ENCODE peak calls at places on chromosome 4, in ten cellular contexts. D, F, S, O, G, E, Q, K, A and J are unnamed samples.

GRCh38 chr4:46667790-46668189 is 241.3 kb downstream of the COX7B2 start:
- DNase-seq in D (no peak), F (no peak), S (no peak), O (no peak), G (no peak), E (no peak), Q (no peak), K (no peak), A (no peak), J (no peak)

GRCh38 chr4:185717018-185717726 is 94.8 kb downstream of the SORBS2 start:
- DNase-seq in D (no peak), F (no peak), S (no peak), O (no peak), G (no peak), E (no peak), Q (no peak), K (no peak), A (no peak), J (no peak)

GRCh38 chr4:187268940-187269339 is 545.3 kb upstream of the FAT1 start:
- DNase-seq in D (no peak), F (no peak), S (no peak), O (no peak), G (no peak), E (no peak), Q (no peak), K (no peak), A (no peak), J (no peak)

GRCh38 chr4:40912455-40913055 is 162.8 kb downstream of the NSUN7 start:
- DNase-seq in D (no peak), F (no peak), S (no peak), O (no peak), G (no peak), E (no peak), Q (no peak), K (no peak), A (no peak), J (no peak)

GRCh38 chr4:3791910-3792542 is 25.8 kb downstream of the ADRA2C start:
- DNase-seq in D (no peak), F (no peak), S (no peak), O (peak; percentile 70), G (peak; percentile 85), E (peak; percentile 43), Q (peak; percentile 3), K (no peak), A (no peak), J (no peak)

GRCh38 chr4:80185787-80186548 is 11.3 kb upstream of the PRDM8 start:
- DNase-seq in D (no peak), F (no peak), S (no peak), O (no peak), G (no peak), E (no peak), Q (no peak), K (no peak), A (no peak), J (no peak)

GRCh38 chr4:139715721-139716391 is 50.2 kb downstream of the MGST2 start:
- DNase-seq in D (no peak), F (no peak), S (no peak), O (no peak), G (no peak), E (no peak), Q (no peak), K (no peak), A (no peak), J (no peak)

GRCh38 chr4:97646997-97647396 is 496.3 kb downstream of the STPG2 start:
- DNase-seq in D (no peak), F (no peak), S (no peak), O (no peak), G (no peak), E (no peak), Q (no peak), K (no peak), A (no peak), J (no peak)

GRCh38 chr4:79241846-79242245 is 84.0 kb downstream of the NAA11 start:
- DNase-seq in D (peak; percentile 29), F (no peak), S (no peak), O (no peak), G (peak; percentile 10), E (no peak), Q (no peak), K (no peak), A (no peak), J (peak; percentile 28)

DNA sequence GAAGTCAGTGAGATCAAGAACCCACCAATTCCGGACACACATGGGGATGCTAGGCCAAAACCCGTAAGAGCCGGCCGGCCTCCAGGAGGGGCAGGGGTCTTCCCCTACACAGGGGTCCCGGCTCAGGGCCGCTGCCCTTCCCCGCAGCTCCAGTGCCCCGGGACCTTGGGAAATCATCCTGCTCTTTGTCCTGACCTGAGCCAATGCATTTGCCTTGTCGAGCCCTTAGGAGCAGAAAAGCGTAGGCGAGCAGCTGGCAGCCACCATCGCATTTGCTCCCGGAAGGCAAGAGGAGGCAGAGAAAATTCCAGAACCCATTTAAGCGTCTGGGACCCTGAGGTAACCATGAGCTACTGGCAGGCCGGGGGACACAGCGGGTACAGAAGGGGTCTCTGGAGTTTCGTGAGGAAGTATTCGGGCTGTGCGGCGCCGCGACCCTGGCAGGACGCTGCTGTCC is 7.4 kb upstream of the TNIP2 start:
- DNase-seq in D (no peak), F (no peak), S (no peak), O (peak; percentile 70), G (no peak), E (no peak), Q (no peak), K (no peak), A (no peak), J (no peak)
- H3K4me3 ChIP-seq in D (peak overlapping the region; percentile 26), F (peak overlapping the region; percentile 44), S (peak overlapping the region; percentile 44), O (peak overlapping the region; percentile 32), G (no peak overlapping the region), E (no peak overlapping the region), Q (peak overlapping the region; percentile 59), K (peak overlapping the region; percentile 39), A (no peak overlapping the region), J (peak overlapping the region; percentile 40)

GRCh38 chr4:173536808-173537429 is 6.9 kb upstream of the HAND2 start:
- DNase-seq in D (no peak), F (no peak), S (no peak), O (no peak), G (peak; percentile 15), E (no peak), Q (no peak), K (no peak), A (no peak), J (no peak)

GRCh38 chr4:173539986-173540385 is 10.0 kb upstream of the HAND2 start:
- DNase-seq in D (no peak), F (no peak), S (no peak), O (no peak), G (no peak), E (no peak), Q (no peak), K (no peak), A (no peak), J (no peak)

GRCh38 chr4:173538903-173539445 is 8.9 kb upstream of the HAND2 start:
- DNase-seq in D (no peak), F (no peak), S (no peak), O (no peak), G (no peak), E (no peak), Q (no peak), K (no peak), A (no peak), J (peak; percentile 87)

GRCh38 chr4:173537628-173538147 is 7.7 kb upstream of the HAND2 start:
- DNase-seq in D (no peak), F (no peak), S (no peak), O (no peak), G (no peak), E (no peak), Q (no peak), K (no peak), A (no peak), J (no peak)

DNA sequence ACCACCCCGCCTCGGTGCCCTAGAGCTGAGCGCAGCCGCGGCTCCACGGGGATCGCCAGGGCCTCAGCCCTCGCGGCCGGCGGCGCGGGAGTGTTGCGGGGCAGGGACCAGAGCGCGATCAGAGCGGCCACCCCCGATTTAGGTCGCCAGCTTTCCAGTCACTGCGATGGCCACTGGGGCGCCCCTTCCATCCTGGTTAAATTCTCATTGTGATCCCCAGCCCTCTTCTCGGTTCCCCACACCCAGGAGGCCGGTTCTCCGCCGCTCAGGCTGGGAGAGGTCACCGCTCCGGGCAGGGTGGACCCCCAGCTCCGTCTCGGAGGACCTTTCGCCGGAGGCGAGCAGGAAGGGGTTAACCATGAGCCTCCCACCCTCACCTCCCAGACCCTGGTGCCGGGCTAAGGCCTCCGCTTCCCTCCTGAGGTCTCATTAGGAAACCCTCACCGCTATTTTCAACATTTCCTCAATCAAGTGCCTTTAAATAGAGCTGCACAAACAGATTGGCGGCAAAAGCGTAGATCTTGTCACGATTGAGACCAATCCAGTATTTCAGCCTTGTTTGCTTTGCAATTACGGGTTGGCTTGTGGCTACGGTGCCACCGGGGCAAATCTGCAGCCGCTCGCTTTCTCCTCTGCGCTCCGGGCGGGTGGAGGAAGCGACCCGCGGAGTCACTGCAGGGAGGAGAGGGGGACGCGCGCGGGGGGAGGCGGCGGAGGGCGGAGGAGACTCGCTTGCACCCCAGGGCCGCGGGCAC is 8.3 kb upstream of the HAND2 start:
- DNase-seq in D (no peak), F (no peak), S (no peak), O (peak; percentile 85), G (no peak), E (no peak), Q (no peak), K (no peak), A (no peak), J (peak; percentile 80)
- H3K4me3 ChIP-seq in D (no peak overlapping the region), F (peak overlapping the region; percentile 21), S (no peak overlapping the region), O (no peak overlapping the region), G (no peak overlapping the region), E (no peak overlapping the region), Q (peak overlapping the region; percentile 43), K (peak overlapping the region; percentile 30), A (peak overlapping the region; percentile 29), J (peak overlapping the region; percentile 53)

DNA sequence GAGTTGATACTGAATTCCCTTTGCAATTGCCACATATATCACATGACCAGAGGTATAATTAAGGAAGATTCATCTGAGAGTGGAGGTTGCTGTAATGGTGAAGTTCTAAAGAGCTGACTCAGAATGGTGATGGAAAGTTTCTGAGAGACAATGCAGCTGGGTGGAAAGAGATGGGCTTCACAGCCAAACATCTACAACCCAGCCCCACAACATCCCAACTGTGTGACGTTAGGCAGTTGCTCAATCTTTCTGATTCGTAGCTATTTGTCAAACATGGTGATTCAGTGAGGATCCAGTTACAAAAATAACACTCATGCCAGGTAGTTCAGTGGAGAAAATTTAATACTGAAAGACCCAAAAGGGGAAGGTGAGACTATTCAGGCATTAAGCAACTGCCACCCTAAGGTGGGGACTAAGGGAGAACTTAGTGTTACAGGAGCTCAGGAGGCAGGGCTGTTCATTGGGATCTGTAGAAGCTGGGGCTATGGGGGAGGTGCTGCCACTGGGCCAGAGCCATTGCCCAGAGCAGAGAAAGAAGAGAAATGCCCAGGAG is 6.9 kb upstream of the AFF1 start:
- DNase-seq in D (peak; percentile 96), F (no peak), S (peak; percentile 82), O (no peak), G (peak; percentile 12), E (no peak), Q (no peak), K (no peak), A (no peak), J (peak; percentile 62)
- H3K4me3 ChIP-seq in D (no peak overlapping the region), F (no peak overlapping the region), S (no peak overlapping the region), O (no peak overlapping the region), G (no peak overlapping the region), E (no peak overlapping the region), Q (no peak overlapping the region), K (no peak overlapping the region), A (no peak overlapping the region), J (no peak overlapping the region)

DNA sequence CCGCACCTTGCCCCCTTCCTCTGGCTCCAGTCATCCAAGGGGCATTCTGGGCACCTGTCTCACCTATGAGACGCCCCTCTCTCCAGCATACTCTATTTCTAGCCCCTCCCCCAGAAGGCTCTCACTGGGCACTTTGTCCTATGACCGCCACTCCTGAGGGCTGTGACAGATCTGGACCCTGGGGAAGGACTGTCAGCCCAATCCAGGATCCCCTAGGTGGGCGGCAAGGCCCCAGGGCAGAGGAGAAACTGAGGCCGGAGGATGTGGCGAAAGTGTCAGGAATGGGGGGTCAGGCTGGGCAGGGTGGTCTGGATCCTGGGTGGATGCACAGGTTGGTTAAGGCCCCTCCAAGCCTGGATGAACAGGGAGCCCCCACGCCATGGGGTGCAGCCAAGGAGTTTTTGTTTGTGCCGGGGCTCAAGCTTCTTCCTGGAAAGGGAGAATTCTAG is 16.2 kb upstream of the NAT8L start:
- DNase-seq in D (no peak), F (no peak), S (no peak), O (peak; percentile 39), G (no peak), E (no peak), Q (no peak), K (no peak), A (no peak), J (no peak)
- H3K4me3 ChIP-seq in D (peak overlapping the region; percentile 87), F (peak overlapping the region; percentile 86), S (peak overlapping the region; percentile 92), O (no peak overlapping the region), G (peak overlapping the region; percentile 87), E (no peak overlapping the region), Q (no peak overlapping the region), K (peak overlapping the region; percentile 78), A (no peak overlapping the region), J (no peak overlapping the region)